ENCODE peak calls at places on chromosomes 5 and 9, in five cellular contexts. One of them, this sample, is unnamed.
A peak's percentile ranks its signal among the peaks of the same experiment; 100 is the strongest.

GRCh38 chr5:120550358-120550757 is 86.3 kb downstream of the PRR16 start:
- DNase-seq in glutamatergic neuron: no peak
- DNase-seq in Calu3: no peak
- DNase-seq in cardiac muscle cell: no peak
- DNase-seq in left ventricle myocardium inferior: no peak
- DNase-seq in this sample: no peak

GRCh38 chr5:143245929-143246561 is 157.4 kb downstream of the NR3C1 start:
- DNase-seq in glutamatergic neuron: no peak
- DNase-seq in Calu3: peak; percentile 81
- DNase-seq in cardiac muscle cell: no peak
- DNase-seq in left ventricle myocardium inferior: no peak
- DNase-seq in this sample: no peak

GRCh38 chr5:150640311-150641005 is at the start of gene SYNPO:
- DNase-seq in glutamatergic neuron: no peak
- DNase-seq in Calu3: peak; percentile 49
- DNase-seq in cardiac muscle cell: no peak
- DNase-seq in left ventricle myocardium inferior: peak; percentile 76
- DNase-seq in this sample: no peak

GRCh38 chr5:139482050-139482889 is at the start of gene STING1:
- DNase-seq in glutamatergic neuron: no peak
- DNase-seq in Calu3: peak; percentile 89
- DNase-seq in cardiac muscle cell: peak; percentile 48
- DNase-seq in left ventricle myocardium inferior: peak; percentile 80
- DNase-seq in this sample: peak; percentile 66

GRCh38 chr5:14458414-14458813 is 123.2 kb upstream of the OTULINL start:
- DNase-seq in glutamatergic neuron: no peak
- DNase-seq in Calu3: no peak
- DNase-seq in cardiac muscle cell: no peak
- DNase-seq in left ventricle myocardium inferior: no peak
- DNase-seq in this sample: no peak

GRCh38 chr5:122882836-122883235 is 37.4 kb downstream of the SNX24 start:
- DNase-seq in glutamatergic neuron: no peak
- DNase-seq in Calu3: no peak
- DNase-seq in cardiac muscle cell: no peak
- DNase-seq in left ventricle myocardium inferior: no peak
- DNase-seq in this sample: peak; percentile 19

GRCh38 chr9:129888809-129889460 is 53.7 kb downstream of the USP20 start:
- DNase-seq in glutamatergic neuron: no peak
- DNase-seq in Calu3: no peak
- DNase-seq in cardiac muscle cell: no peak
- DNase-seq in left ventricle myocardium inferior: no peak
- DNase-seq in this sample: peak; percentile 56

GRCh38 chr5:137410234-137411010 is 88.7 kb downstream of the SPOCK1 start:
- DNase-seq in glutamatergic neuron: no peak
- DNase-seq in Calu3: no peak
- DNase-seq in cardiac muscle cell: no peak
- DNase-seq in left ventricle myocardium inferior: no peak
- DNase-seq in this sample: no peak

GRCh38 chr9:113274474-113275146 is 762 bp downstream of the CDC26 start:
- DNase-seq in glutamatergic neuron: no peak
- DNase-seq in Calu3: peak; percentile 26
- DNase-seq in cardiac muscle cell: peak; percentile 79
- DNase-seq in left ventricle myocardium inferior: no peak
- DNase-seq in this sample: peak; percentile 69

GRCh38 chr9:110116543-110116885 is 91.4 kb downstream of the C9orf152 start:
- DNase-seq in glutamatergic neuron: no peak
- DNase-seq in Calu3: no peak
- DNase-seq in cardiac muscle cell: no peak
- DNase-seq in left ventricle myocardium inferior: no peak
- DNase-seq in this sample: no peak

DNA sequence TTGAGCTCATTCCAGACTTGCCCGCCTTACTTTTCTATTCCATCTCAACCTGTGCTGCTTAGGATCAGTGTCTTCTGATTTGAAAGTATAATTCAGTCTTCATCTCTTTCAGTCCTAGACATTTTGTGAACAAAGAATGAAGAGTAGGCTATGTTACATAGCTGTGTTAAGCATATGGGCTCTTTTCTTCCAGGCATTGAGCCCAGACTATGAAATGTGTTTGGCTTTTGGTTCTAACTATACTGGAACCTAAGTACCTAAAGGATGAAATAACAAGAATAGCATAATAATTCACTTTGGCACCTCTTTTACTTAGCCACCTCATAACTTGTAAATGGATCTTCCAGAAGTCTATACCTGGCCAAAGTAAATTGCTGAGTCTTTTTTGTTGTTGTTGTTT is 71.4 kb downstream of the SLF1 start:
- DNase-seq in glutamatergic neuron: no peak
- DNase-seq in Calu3: no peak
- DNase-seq in cardiac muscle cell: no peak
- DNase-seq in left ventricle myocardium inferior: no peak
- DNase-seq in this sample: no peak
- TF ChIP-seq CTCF in glutamatergic neuron: no peak
- TF ChIP-seq CTCF in Calu3: no peak
- TF ChIP-seq CTCF in cardiac muscle cell: no peak
- TF ChIP-seq CTCF in left ventricle myocardium inferior: no peak
- TF ChIP-seq CTCF in this sample: no peak

DNA sequence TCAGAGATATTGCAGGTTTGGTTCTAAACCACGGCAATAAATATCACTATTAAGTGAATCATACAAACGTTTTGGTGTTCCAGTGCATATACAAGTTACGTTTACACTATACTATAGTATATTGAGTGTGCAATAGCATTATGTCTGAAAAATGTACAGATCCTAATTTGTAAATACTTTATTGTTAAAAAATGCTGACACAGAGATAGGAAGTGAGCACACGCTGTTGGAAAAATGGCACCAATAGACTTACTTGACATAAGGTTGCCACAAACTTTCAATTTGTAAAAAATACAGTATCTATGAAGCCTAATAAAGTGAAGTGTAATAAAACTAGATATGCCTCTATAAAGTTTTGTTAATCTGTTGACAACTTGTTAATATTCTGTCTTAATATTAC is 16.0 kb downstream of the CFAP90 start:
- DNase-seq in glutamatergic neuron: no peak
- DNase-seq in Calu3: no peak
- DNase-seq in cardiac muscle cell: no peak
- DNase-seq in left ventricle myocardium inferior: no peak
- DNase-seq in this sample: no peak
- TF ChIP-seq CTCF in glutamatergic neuron: no peak
- TF ChIP-seq CTCF in Calu3: no peak
- TF ChIP-seq CTCF in cardiac muscle cell: no peak
- TF ChIP-seq CTCF in left ventricle myocardium inferior: no peak
- TF ChIP-seq CTCF in this sample: no peak

DNA sequence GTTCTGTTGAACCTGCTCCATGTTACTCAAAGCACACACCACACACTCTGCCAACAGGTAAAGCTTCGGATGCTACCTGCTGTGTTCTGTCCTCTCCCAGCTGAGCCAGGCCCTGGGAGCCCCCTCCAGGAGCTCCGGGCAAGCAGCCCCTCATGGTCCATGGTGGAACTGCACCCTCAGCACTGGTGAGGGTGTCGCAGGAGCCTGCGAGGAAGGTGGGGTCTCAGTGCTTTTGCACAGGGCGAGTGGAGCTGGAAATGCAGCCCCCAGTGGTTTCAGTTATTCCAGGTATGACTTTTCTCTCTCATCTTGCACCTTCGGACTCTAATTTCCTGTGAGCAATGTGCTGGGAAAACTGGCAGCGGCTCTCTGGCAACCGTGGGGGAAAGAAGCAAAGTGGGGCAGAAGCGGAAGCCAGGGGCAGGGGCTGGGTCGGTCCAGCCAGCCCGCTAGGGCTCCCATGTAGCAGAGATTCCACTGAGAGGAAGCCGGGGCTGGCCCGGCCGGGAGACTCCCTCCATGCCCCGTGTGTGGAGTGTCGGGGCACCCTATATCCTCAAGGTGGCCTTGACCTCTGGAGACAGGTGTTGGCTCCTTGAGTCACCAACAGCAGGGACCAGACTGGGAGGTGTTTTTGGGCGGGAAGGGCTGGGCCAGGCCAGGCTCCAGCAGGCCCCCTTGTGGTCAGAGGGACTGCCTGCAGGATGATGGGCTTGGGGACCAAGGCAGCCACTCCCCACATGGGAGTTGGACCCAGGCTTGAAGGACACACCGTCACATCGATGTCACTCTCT is 75.6 kb upstream of the PRSS3 start:
- DNase-seq in glutamatergic neuron: peak; percentile 66
- DNase-seq in Calu3: peak; percentile 63
- DNase-seq in cardiac muscle cell: peak; percentile 29
- DNase-seq in left ventricle myocardium inferior: peak; percentile 15
- DNase-seq in this sample: peak; percentile 35
- TF ChIP-seq CTCF in glutamatergic neuron: peak; percentile 73
- TF ChIP-seq CTCF in Calu3: peak; percentile 29
- TF ChIP-seq CTCF in cardiac muscle cell: peak; percentile 65
- TF ChIP-seq CTCF in left ventricle myocardium inferior: peak; percentile 56
- TF ChIP-seq CTCF in this sample: peak; percentile 50

DNA sequence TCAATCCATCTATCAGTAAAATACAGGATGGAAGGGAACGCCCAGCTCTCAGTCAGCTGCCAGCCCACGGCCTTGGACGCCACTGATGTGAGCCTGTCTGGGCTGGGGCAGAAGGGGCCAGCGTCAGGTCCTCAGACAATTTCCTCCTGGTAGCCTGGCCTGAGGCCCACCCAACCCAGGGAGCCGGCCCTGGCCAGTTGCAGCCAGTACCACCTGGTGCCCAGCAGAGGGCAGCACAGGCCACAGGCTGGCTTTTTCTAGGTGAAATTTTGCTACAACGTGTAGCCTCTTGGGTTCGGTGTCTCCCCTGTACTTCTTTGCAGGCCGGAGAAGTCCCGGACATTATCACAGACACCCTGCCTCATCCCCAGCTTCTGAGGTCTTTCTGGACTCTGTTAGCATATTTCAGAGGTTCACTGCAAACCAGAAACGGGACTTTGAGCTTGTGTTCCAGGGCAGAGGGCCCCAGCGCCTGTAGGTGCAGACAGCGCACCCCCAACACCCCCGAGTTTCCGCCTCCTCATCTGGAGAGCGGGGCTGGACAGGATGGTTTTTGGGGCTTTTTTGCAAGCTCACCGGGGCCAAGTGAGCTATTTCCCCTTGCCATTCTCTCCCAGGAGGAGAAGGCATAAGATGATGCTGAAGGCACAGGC is 45.9 kb upstream of the KCNMB1 start:
- DNase-seq in glutamatergic neuron: peak; percentile 84
- DNase-seq in Calu3: peak; percentile 79
- DNase-seq in cardiac muscle cell: peak; percentile 74
- DNase-seq in left ventricle myocardium inferior: peak; percentile 68
- DNase-seq in this sample: peak; percentile 77
- TF ChIP-seq CTCF in glutamatergic neuron: peak; percentile 98
- TF ChIP-seq CTCF in Calu3: peak; percentile 99
- TF ChIP-seq CTCF in cardiac muscle cell: peak; percentile 97
- TF ChIP-seq CTCF in left ventricle myocardium inferior: peak; percentile 99
- TF ChIP-seq CTCF in this sample: peak; percentile 94